ENCODE peak calls at places on chromosomes 7 and 10, in ten cellular contexts. B is left lung; E is esophagus squamous epithelium; A is fibroblast of lung; Z is RWPE1; I is lower lobe of right lung; T is CD4-positive, alpha-beta T cell; W is heart right ventricle; C is mesendoderm; D is ovary. Y is an unnamed sample.
A peak's percentile ranks its signal among the peaks of the same experiment; 100 is the strongest.

GRCh38 chr7:155692317-155692716 is 47.9 kb downstream of the RBM33 start:
- DNase-seq in I (no peak), E (no peak), C (peak; percentile 34), A (no peak), T (no peak), W (no peak), B (no peak), D (no peak), Z (no peak), Y (no peak)

GRCh38 chr10:6044651-6045599 is 17.2 kb downstream of the IL2RA start:
- DNase-seq in C (no peak), I (no peak), T (no peak), W (peak; percentile 1), A (no peak), Z (no peak), D (no peak), B (no peak), E (no peak), Y (no peak)

GRCh38 chr7:101717986-101718746 is 89.1 kb upstream of the MYL10 start:
- DNase-seq in I (peak; percentile 53), Z (peak; percentile 36), A (peak; percentile 87), W (peak; percentile 8), T (no peak), B (peak; percentile 67), E (no peak), D (no peak), C (peak; percentile 84), Y (no peak)

GRCh38 chr7:76260171-76260703 is 42.2 kb upstream of the HSPB1 start:
- DNase-seq in T (peak; percentile 58), D (no peak), A (no peak), Z (peak; percentile 77), C (peak; percentile 95), B (no peak), E (no peak), W (no peak), I (no peak), Y (no peak)

GRCh38 chr7:91780526-91780925 is 100.0 kb downstream of the MTERF1 start:
- DNase-seq in Z (no peak), E (no peak), I (no peak), D (no peak), A (no peak), W (no peak), C (no peak), T (no peak), B (no peak), Y (no peak)

GRCh38 chr10:75402486-75403143 is 1.1 kb upstream of the ZNF503 start:
- DNase-seq in C (no peak), Z (no peak), A (no peak), I (peak; percentile 63), W (peak; percentile 35), E (no peak), T (no peak), D (peak; percentile 70), B (peak; percentile 45), Y (no peak)

GRCh38 chr7:112129655-112130323 is 76.4 kb downstream of the DOCK4 start:
- DNase-seq in T (no peak), Z (peak; percentile 32), D (peak; percentile 47), C (peak; percentile 38), W (peak; percentile 28), A (no peak), E (no peak), B (peak; percentile 43), I (peak; percentile 48), Y (no peak)

GRCh38 chr7:157585113-157585861 is 248.5 kb downstream of the DNAJB6 start:
- DNase-seq in D (no peak), T (no peak), B (no peak), Z (no peak), A (no peak), C (no peak), E (no peak), I (no peak), W (peak; percentile 19), Y (no peak)

GRCh38 chr10:15796762-15797161 is 63.5 kb downstream of the MINDY3 start:
- DNase-seq in A (no peak), B (no peak), E (no peak), I (no peak), Z (no peak), T (no peak), C (no peak), D (no peak), W (no peak), Y (no peak)

GRCh38 chr10:49518982-49519578 is 19.8 kb downstream of the ERCC6 start:
- DNase-seq in I (no peak), Z (peak; percentile 69), T (no peak), D (peak; percentile 25), C (peak; percentile 70), W (peak; percentile 19), A (peak; percentile 41), B (no peak), E (no peak), Y (no peak)

GRCh38 chr7:85322252-85322651 is 135.4 kb upstream of the SEMA3D start:
- DNase-seq in I (no peak), Z (no peak), E (no peak), C (peak; percentile 77), A (no peak), B (no peak), D (no peak), T (no peak), W (no peak), Y (peak; percentile 10)

GRCh38 chr10:90872648-90873020 is 860 bp downstream of the RPP30 start:
- DNase-seq in B (no peak), E (no peak), A (no peak), I (no peak), T (no peak), C (no peak), Z (no peak), D (no peak), W (no peak), Y (no peak)

GRCh38 chr10:59434463-59435326 is 72.3 kb upstream of the FAM13C start:
- DNase-seq in C (no peak), B (no peak), I (no peak), A (peak; percentile 45), Z (peak; percentile 18), D (no peak), T (no peak), E (no peak), W (no peak), Y (no peak)

GRCh38 chr7:140685407-140686087 is 11.0 kb upstream of the NDUFB2 start:
- DNase-seq in Z (no peak), I (no peak), T (no peak), C (no peak), A (no peak), D (no peak), E (no peak), W (no peak), B (no peak), Y (no peak)

GRCh38 chr10:104209575-104210198 is 22.5 kb downstream of the CFAP43 start:
- DNase-seq in C (peak; percentile 73), T (peak; percentile 16), Z (peak; percentile 56), A (peak; percentile 18), B (no peak), W (peak; percentile 35), I (no peak), D (peak; percentile 50), E (no peak), Y (no peak)

GRCh38 chr10:83606275-83606674 is 533.0 kb upstream of the GHITM start:
- DNase-seq in Z (no peak), B (no peak), W (no peak), C (peak; percentile 32), T (no peak), I (no peak), A (peak; percentile 46), E (no peak), D (no peak), Y (no peak)

GRCh38 chr10:69835875-69836727 is 34.4 kb downstream of the COL13A1 start:
- DNase-seq in C (no peak), B (no peak), D (no peak), I (no peak), A (no peak), W (no peak), Z (no peak), T (no peak), E (no peak), Y (no peak)

DNA sequence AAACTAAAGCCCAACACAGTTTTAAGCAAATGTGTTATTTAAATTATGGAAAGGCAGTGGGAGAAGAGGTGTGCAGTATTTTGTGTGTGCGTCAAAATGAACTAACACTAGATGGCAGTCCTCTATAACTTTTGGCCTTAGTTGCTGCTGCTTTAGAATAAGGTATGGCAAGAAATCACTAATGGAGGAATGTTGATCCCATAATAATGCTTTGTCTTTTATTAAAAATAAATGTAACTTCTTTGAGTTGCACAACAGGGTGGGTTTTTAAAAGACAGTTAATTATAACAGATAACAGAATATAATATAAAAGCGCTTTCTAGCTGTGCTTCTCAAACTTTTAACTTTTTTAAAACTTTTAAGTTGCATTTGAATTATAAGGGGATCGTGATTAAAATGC is 56.4 kb downstream of the BBS9 start:
- DNase-seq in Z (peak; percentile 43), B (no peak), E (no peak), I (no peak), T (no peak), W (no peak), A (peak; percentile 49), C (peak; percentile 76), D (no peak), Y (no peak)
- H3K27ac ChIP-seq in Z (no peak overlapping the region), B (no peak overlapping the region), E (no peak overlapping the region), I (no peak overlapping the region), T (no peak overlapping the region), W (no peak overlapping the region), A (no peak overlapping the region), C (no peak overlapping the region), D (no peak overlapping the region), Y (no peak overlapping the region)

GRCh38 chr10:80471715-80472233 is 17.7 kb downstream of the TSPAN14 start:
- DNase-seq in C (no peak), W (no peak), D (no peak), I (no peak), E (no peak), Z (peak; percentile 95), B (no peak), T (no peak), A (no peak), Y (peak; percentile 95)
- H3K27ac ChIP-seq in C (no peak overlapping the region), W (no peak overlapping the region), D (no peak overlapping the region), I (peak overlapping the region; percentile 47), E (peak overlapping the region; percentile 100), Z (peak overlapping the region; percentile 97), B (peak overlapping the region; percentile 98), T (peak overlapping the region; percentile 48), A (no peak overlapping the region), Y (peak overlapping the region; percentile 99)

DNA sequence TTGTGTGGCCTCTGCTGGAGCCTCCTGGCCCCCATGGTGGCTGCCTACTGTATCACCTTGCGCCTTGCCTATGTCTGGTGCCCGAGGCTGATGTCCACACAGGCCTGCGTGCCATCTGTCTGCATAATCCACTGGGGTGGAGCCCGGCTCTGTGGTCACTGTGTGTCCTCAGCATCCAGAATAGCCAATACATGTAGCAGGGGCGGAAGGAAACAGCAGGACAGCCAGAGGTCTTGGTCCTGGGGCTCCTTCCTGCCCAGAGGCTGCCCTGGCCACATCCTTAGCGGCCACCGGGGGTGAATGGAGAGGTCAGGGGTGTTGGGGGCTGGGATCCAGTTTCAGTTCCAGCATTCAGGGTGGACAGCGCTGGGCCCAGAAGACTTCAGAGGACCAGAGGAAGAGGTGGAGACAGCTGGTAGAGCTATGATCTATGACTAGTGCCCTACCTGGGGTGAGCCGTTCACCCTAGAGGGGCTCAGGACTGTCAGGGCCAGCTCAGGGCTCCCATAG is 15.8 kb downstream of the YKT6 start:
- DNase-seq in I (no peak), Z (no peak), D (no peak), A (no peak), B (no peak), W (no peak), C (no peak), E (no peak), T (no peak), Y (no peak)
- H3K27ac ChIP-seq in I (no peak overlapping the region), Z (peak overlapping the region; percentile 61), D (no peak overlapping the region), A (no peak overlapping the region), B (no peak overlapping the region), W (no peak overlapping the region), C (no peak overlapping the region), E (no peak overlapping the region), T (no peak overlapping the region), Y (no peak overlapping the region)

GRCh38 chr10:88901610-88902327 is 21.7 kb downstream of the STAMBPL1 start:
- DNase-seq in A (peak; percentile 75), B (no peak), E (no peak), Z (no peak), W (no peak), C (no peak), D (no peak), T (no peak), I (no peak), Y (no peak)
- H3K27ac ChIP-seq in A (no peak overlapping the region), B (peak overlapping the region; percentile 55), E (no peak overlapping the region), Z (no peak overlapping the region), W (no peak overlapping the region), C (no peak overlapping the region), D (no peak overlapping the region), T (no peak overlapping the region), I (no peak overlapping the region), Y (no peak overlapping the region)